ENCODE peak calls at places on chromosomes 11 and 22, in eight cellular contexts. One of them, this sample, is unnamed.

GRCh38 chr11:107592813-107593212 is 1.9 kb downstream of the ELMOD1 start:
- DNase-seq in lower leg skin: no peak
- DNase-seq in CD8-positive, alpha-beta memory T cell: no peak
- DNase-seq in GM23338: peak
- DNase-seq in pulmonary artery endothelial cell: no peak
- DNase-seq in spleen: no peak
- DNase-seq in NCI-H1436 treated with DMSO at 0.1 percent for 48 hours: no peak
- DNase-seq in NCI-H1930: no peak
- DNase-seq in this sample: peak

GRCh38 chr11:93198221-93198650 is 445 bp upstream of the SLC36A4 start:
- DNase-seq in lower leg skin: no peak
- DNase-seq in CD8-positive, alpha-beta memory T cell: no peak
- DNase-seq in GM23338: no peak
- DNase-seq in pulmonary artery endothelial cell: no peak
- DNase-seq in spleen: no peak
- DNase-seq in NCI-H1436 treated with DMSO at 0.1 percent for 48 hours: no peak
- DNase-seq in NCI-H1930: no peak
- DNase-seq in this sample: no peak

GRCh38 chr22:44133161-44133560 is 47.6 kb upstream of the PARVG start:
- DNase-seq in lower leg skin: no peak
- DNase-seq in CD8-positive, alpha-beta memory T cell: no peak
- DNase-seq in GM23338: no peak
- DNase-seq in pulmonary artery endothelial cell: no peak
- DNase-seq in spleen: no peak
- DNase-seq in NCI-H1436 treated with DMSO at 0.1 percent for 48 hours: no peak
- DNase-seq in NCI-H1930: no peak
- DNase-seq in this sample: no peak

GRCh38 chr22:27397948-27398330 is 403.6 kb downstream of the MN1 start:
- DNase-seq in lower leg skin: no peak
- DNase-seq in CD8-positive, alpha-beta memory T cell: no peak
- DNase-seq in GM23338: no peak
- DNase-seq in pulmonary artery endothelial cell: no peak
- DNase-seq in spleen: no peak
- DNase-seq in NCI-H1436 treated with DMSO at 0.1 percent for 48 hours: no peak
- DNase-seq in NCI-H1930: no peak
- DNase-seq in this sample: no peak

GRCh38 chr11:8933931-8934330 is 1.2 kb upstream of the C11orf16 start:
- DNase-seq in lower leg skin: no peak
- DNase-seq in CD8-positive, alpha-beta memory T cell: no peak
- DNase-seq in GM23338: peak
- DNase-seq in pulmonary artery endothelial cell: no peak
- DNase-seq in spleen: no peak
- DNase-seq in NCI-H1436 treated with DMSO at 0.1 percent for 48 hours: no peak
- DNase-seq in NCI-H1930: no peak
- DNase-seq in this sample: peak

GRCh38 chr11:33861366-33861765 is 30.5 kb downstream of the LMO2 start:
- DNase-seq in lower leg skin: no peak
- DNase-seq in CD8-positive, alpha-beta memory T cell: no peak
- DNase-seq in GM23338: no peak
- DNase-seq in pulmonary artery endothelial cell: no peak
- DNase-seq in spleen: no peak
- DNase-seq in NCI-H1436 treated with DMSO at 0.1 percent for 48 hours: no peak
- DNase-seq in NCI-H1930: no peak
- DNase-seq in this sample: no peak

GRCh38 chr11:94139421-94139820 is 10.8 kb downstream of the PANX1 start:
- DNase-seq in lower leg skin: no peak
- DNase-seq in CD8-positive, alpha-beta memory T cell: no peak
- DNase-seq in GM23338: peak
- DNase-seq in pulmonary artery endothelial cell: no peak
- DNase-seq in spleen: no peak
- DNase-seq in NCI-H1436 treated with DMSO at 0.1 percent for 48 hours: no peak
- DNase-seq in NCI-H1930: no peak
- DNase-seq in this sample: peak

GRCh38 chr11:129374993-129375721 is 491 bp upstream of the BARX2 start:
- DNase-seq in lower leg skin: no peak
- DNase-seq in CD8-positive, alpha-beta memory T cell: no peak
- DNase-seq in GM23338: peak
- DNase-seq in pulmonary artery endothelial cell: no peak
- DNase-seq in spleen: no peak
- DNase-seq in NCI-H1436 treated with DMSO at 0.1 percent for 48 hours: no peak
- DNase-seq in NCI-H1930: no peak
- DNase-seq in this sample: no peak

GRCh38 chr22:22756109-22756508 is 111.7 kb downstream of the GGTLC2 start:
- DNase-seq in lower leg skin: no peak
- DNase-seq in CD8-positive, alpha-beta memory T cell: no peak
- DNase-seq in GM23338: no peak
- DNase-seq in pulmonary artery endothelial cell: no peak
- DNase-seq in spleen: no peak
- DNase-seq in NCI-H1436 treated with DMSO at 0.1 percent for 48 hours: no peak
- DNase-seq in NCI-H1930: no peak
- DNase-seq in this sample: no peak

GRCh38 chr11:73195191-73196007 is 22.7 kb upstream of the P2RY2 start:
- DNase-seq in lower leg skin: peak
- DNase-seq in CD8-positive, alpha-beta memory T cell: no peak
- DNase-seq in GM23338: no peak
- DNase-seq in pulmonary artery endothelial cell: no peak
- DNase-seq in spleen: no peak
- DNase-seq in NCI-H1436 treated with DMSO at 0.1 percent for 48 hours: no peak
- DNase-seq in NCI-H1930: no peak
- DNase-seq in this sample: no peak

GRCh38 chr11:79564288-79564925 is 123.6 kb upstream of the TENM4 start:
- DNase-seq in lower leg skin: no peak
- DNase-seq in CD8-positive, alpha-beta memory T cell: no peak
- DNase-seq in GM23338: no peak
- DNase-seq in pulmonary artery endothelial cell: no peak
- DNase-seq in spleen: no peak
- DNase-seq in NCI-H1436 treated with DMSO at 0.1 percent for 48 hours: no peak
- DNase-seq in NCI-H1930: no peak
- DNase-seq in this sample: no peak

GRCh38 chr11:129249351-129249750 is 57.2 kb upstream of the ARHGAP32 start:
- DNase-seq in lower leg skin: no peak
- DNase-seq in CD8-positive, alpha-beta memory T cell: no peak
- DNase-seq in GM23338: no peak
- DNase-seq in pulmonary artery endothelial cell: no peak
- DNase-seq in spleen: no peak
- DNase-seq in NCI-H1436 treated with DMSO at 0.1 percent for 48 hours: no peak
- DNase-seq in NCI-H1930: no peak
- DNase-seq in this sample: no peak

GRCh38 chr11:65378928-65379638 is 3.4 kb downstream of the SLC25A45 start:
- DNase-seq in lower leg skin: no peak
- DNase-seq in CD8-positive, alpha-beta memory T cell: no peak
- DNase-seq in GM23338: no peak
- DNase-seq in pulmonary artery endothelial cell: no peak
- DNase-seq in spleen: no peak
- DNase-seq in NCI-H1436 treated with DMSO at 0.1 percent for 48 hours: no peak
- DNase-seq in NCI-H1930: no peak
- DNase-seq in this sample: no peak

GRCh38 chr11:130827697-130828377 is 88.4 kb downstream of the SNX19 start:
- DNase-seq in lower leg skin: no peak
- DNase-seq in CD8-positive, alpha-beta memory T cell: no peak
- DNase-seq in GM23338: peak
- DNase-seq in pulmonary artery endothelial cell: peak
- DNase-seq in spleen: peak
- DNase-seq in NCI-H1436 treated with DMSO at 0.1 percent for 48 hours: no peak
- DNase-seq in NCI-H1930: no peak
- DNase-seq in this sample: peak

GRCh38 chr11:60913793-60914619 is at the start of gene TMEM109:
- DNase-seq in lower leg skin: peak
- DNase-seq in CD8-positive, alpha-beta memory T cell: peak
- DNase-seq in GM23338: peak
- DNase-seq in pulmonary artery endothelial cell: peak
- DNase-seq in spleen: peak
- DNase-seq in NCI-H1436 treated with DMSO at 0.1 percent for 48 hours: peak
- DNase-seq in NCI-H1930: peak
- DNase-seq in this sample: peak

GRCh38 chr11:102589047-102589459 is 36.1 kb downstream of the MMP20 start:
- DNase-seq in lower leg skin: no peak
- DNase-seq in CD8-positive, alpha-beta memory T cell: no peak
- DNase-seq in GM23338: no peak
- DNase-seq in pulmonary artery endothelial cell: no peak
- DNase-seq in spleen: no peak
- DNase-seq in NCI-H1436 treated with DMSO at 0.1 percent for 48 hours: no peak
- DNase-seq in NCI-H1930: no peak
- DNase-seq in this sample: no peak

GRCh38 chr11:119445356-119445755 is 22.4 kb upstream of the THY1 start:
- DNase-seq in lower leg skin: no peak
- DNase-seq in CD8-positive, alpha-beta memory T cell: no peak
- DNase-seq in GM23338: no peak
- DNase-seq in pulmonary artery endothelial cell: no peak
- DNase-seq in spleen: no peak
- DNase-seq in NCI-H1436 treated with DMSO at 0.1 percent for 48 hours: no peak
- DNase-seq in NCI-H1930: no peak
- DNase-seq in this sample: no peak

GRCh38 chr11:7098235-7098832 is 9.5 kb downstream of the RBMXL2 start:
- DNase-seq in lower leg skin: no peak
- DNase-seq in CD8-positive, alpha-beta memory T cell: peak
- DNase-seq in GM23338: peak
- DNase-seq in pulmonary artery endothelial cell: peak
- DNase-seq in spleen: no peak
- DNase-seq in NCI-H1436 treated with DMSO at 0.1 percent for 48 hours: no peak
- DNase-seq in NCI-H1930: peak
- DNase-seq in this sample: peak

GRCh38 chr11:15170170-15170569 is 55.4 kb downstream of the INSC start:
- DNase-seq in lower leg skin: no peak
- DNase-seq in CD8-positive, alpha-beta memory T cell: no peak
- DNase-seq in GM23338: no peak
- DNase-seq in pulmonary artery endothelial cell: no peak
- DNase-seq in spleen: no peak
- DNase-seq in NCI-H1436 treated with DMSO at 0.1 percent for 48 hours: no peak
- DNase-seq in NCI-H1930: no peak
- DNase-seq in this sample: no peak

GRCh38 chr11:34957606-34958005 is 41.2 kb downstream of the PDHX start:
- DNase-seq in lower leg skin: no peak
- DNase-seq in CD8-positive, alpha-beta memory T cell: no peak
- DNase-seq in GM23338: no peak
- DNase-seq in pulmonary artery endothelial cell: no peak
- DNase-seq in spleen: no peak
- DNase-seq in NCI-H1436 treated with DMSO at 0.1 percent for 48 hours: no peak
- DNase-seq in NCI-H1930: no peak
- DNase-seq in this sample: no peak

GRCh38 chr22:33202455-33202854 is 144.3 kb upstream of the SYN3 start:
- DNase-seq in lower leg skin: no peak
- DNase-seq in CD8-positive, alpha-beta memory T cell: no peak
- DNase-seq in GM23338: no peak
- DNase-seq in pulmonary artery endothelial cell: no peak
- DNase-seq in spleen: no peak
- DNase-seq in NCI-H1436 treated with DMSO at 0.1 percent for 48 hours: no peak
- DNase-seq in NCI-H1930: no peak
- DNase-seq in this sample: no peak

GRCh38 chr11:77174559-77174958 is 46.5 kb downstream of the MYO7A start:
- DNase-seq in lower leg skin: no peak
- DNase-seq in CD8-positive, alpha-beta memory T cell: no peak
- DNase-seq in GM23338: no peak
- DNase-seq in pulmonary artery endothelial cell: no peak
- DNase-seq in spleen: no peak
- DNase-seq in NCI-H1436 treated with DMSO at 0.1 percent for 48 hours: no peak
- DNase-seq in NCI-H1930: no peak
- DNase-seq in this sample: no peak

GRCh38 chr22:36541831-36542391 is 12.9 kb upstream of the EIF3D start:
- DNase-seq in lower leg skin: no peak
- DNase-seq in CD8-positive, alpha-beta memory T cell: no peak
- DNase-seq in GM23338: no peak
- DNase-seq in pulmonary artery endothelial cell: peak
- DNase-seq in spleen: no peak
- DNase-seq in NCI-H1436 treated with DMSO at 0.1 percent for 48 hours: no peak
- DNase-seq in NCI-H1930: no peak
- DNase-seq in this sample: no peak

GRCh38 chr22:47007496-47007895 is 245.0 kb downstream of the TBC1D22A start:
- DNase-seq in lower leg skin: no peak
- DNase-seq in CD8-positive, alpha-beta memory T cell: no peak
- DNase-seq in GM23338: no peak
- DNase-seq in pulmonary artery endothelial cell: no peak
- DNase-seq in spleen: no peak
- DNase-seq in NCI-H1436 treated with DMSO at 0.1 percent for 48 hours: no peak
- DNase-seq in NCI-H1930: no peak
- DNase-seq in this sample: no peak